ENCODE peak calls at places on chromosomes 16 and 17, in seven cellular contexts. One of them, this sample, is unnamed. For H3K4me1, the result is how much of the 10 kb centered on the place peaks cover.

GRCh38 chr17:5241861-5242671 is 7.4 kb upstream of the SCIMP start:
- DNase-seq in neural progenitor cell: no peak
- DNase-seq in SJSA1: no peak
- DNase-seq in heart right ventricle: no peak
- DNase-seq in hepatocyte: peak
- DNase-seq in upper lobe of left lung: no peak
- DNase-seq in CD8-positive, alpha-beta T cell: no peak
- DNase-seq in this sample: peak

GRCh38 chr16:83653785-83654184 is 154.0 kb upstream of the HSBP1 start:
- DNase-seq in CD8-positive, alpha-beta T cell: no peak
- DNase-seq in neural progenitor cell: no peak
- DNase-seq in SJSA1: no peak
- DNase-seq in heart right ventricle: no peak
- DNase-seq in hepatocyte: no peak
- DNase-seq in upper lobe of left lung: no peak
- DNase-seq in this sample: no peak

GRCh38 chr17:45042346-45043120 is 8.9 kb downstream of the DCAKD start:
- DNase-seq in hepatocyte: no peak
- DNase-seq in heart right ventricle: no peak
- DNase-seq in CD8-positive, alpha-beta T cell: no peak
- DNase-seq in neural progenitor cell: no peak
- DNase-seq in upper lobe of left lung: no peak
- DNase-seq in SJSA1: no peak
- DNase-seq in this sample: no peak

GRCh38 chr16:86346034-86346433 is 164.3 kb upstream of the FOXF1 start:
- DNase-seq in SJSA1: no peak
- DNase-seq in upper lobe of left lung: no peak
- DNase-seq in CD8-positive, alpha-beta T cell: no peak
- DNase-seq in heart right ventricle: no peak
- DNase-seq in hepatocyte: no peak
- DNase-seq in neural progenitor cell: no peak
- DNase-seq in this sample: no peak

GRCh38 chr17:35726609-35727460 is 4.6 kb upstream of the RASL10B start:
- DNase-seq in upper lobe of left lung: no peak
- DNase-seq in SJSA1: peak
- DNase-seq in hepatocyte: peak
- DNase-seq in CD8-positive, alpha-beta T cell: no peak
- DNase-seq in neural progenitor cell: no peak
- DNase-seq in heart right ventricle: peak
- DNase-seq in this sample: peak

GRCh38 chr17:28684963-28685362 is 23.0 kb downstream of the SUPT6H start:
- DNase-seq in SJSA1: no peak
- DNase-seq in neural progenitor cell: no peak
- DNase-seq in heart right ventricle: no peak
- DNase-seq in hepatocyte: peak
- DNase-seq in upper lobe of left lung: no peak
- DNase-seq in CD8-positive, alpha-beta T cell: no peak
- DNase-seq in this sample: peak

GRCh38 chr16:57667526-57668258 is 414 bp upstream of the ADGRG3 start:
- DNase-seq in CD8-positive, alpha-beta T cell: no peak
- DNase-seq in heart right ventricle: no peak
- DNase-seq in upper lobe of left lung: no peak
- DNase-seq in neural progenitor cell: no peak
- DNase-seq in SJSA1: no peak
- DNase-seq in hepatocyte: no peak
- DNase-seq in this sample: no peak

GRCh38 chr17:65984299-65984698 is 207.6 kb downstream of the CEP112 start:
- DNase-seq in SJSA1: no peak
- DNase-seq in neural progenitor cell: no peak
- DNase-seq in heart right ventricle: no peak
- DNase-seq in hepatocyte: no peak
- DNase-seq in CD8-positive, alpha-beta T cell: no peak
- DNase-seq in upper lobe of left lung: no peak
- DNase-seq in this sample: no peak

GRCh38 chr17:55691666-55692065 is 31.0 kb downstream of the TMEM100 start:
- DNase-seq in hepatocyte: no peak
- DNase-seq in CD8-positive, alpha-beta T cell: no peak
- DNase-seq in heart right ventricle: no peak
- DNase-seq in neural progenitor cell: no peak
- DNase-seq in upper lobe of left lung: no peak
- DNase-seq in SJSA1: no peak
- DNase-seq in this sample: no peak

GRCh38 chr17:49600949-49601348 is 25.3 kb downstream of the NXPH3 start:
- DNase-seq in SJSA1: no peak
- DNase-seq in CD8-positive, alpha-beta T cell: no peak
- DNase-seq in heart right ventricle: no peak
- DNase-seq in upper lobe of left lung: no peak
- DNase-seq in hepatocyte: no peak
- DNase-seq in neural progenitor cell: no peak
- DNase-seq in this sample: no peak

GRCh38 chr17:57099165-57099564 is 14.1 kb downstream of the AKAP1 start:
- DNase-seq in heart right ventricle: no peak
- DNase-seq in SJSA1: no peak
- DNase-seq in neural progenitor cell: no peak
- DNase-seq in hepatocyte: no peak
- DNase-seq in upper lobe of left lung: no peak
- DNase-seq in CD8-positive, alpha-beta T cell: no peak
- DNase-seq in this sample: peak

GRCh38 chr16:85652431-85653221 is 36.1 kb downstream of the GINS2 start:
- DNase-seq in neural progenitor cell: peak
- DNase-seq in upper lobe of left lung: peak
- DNase-seq in SJSA1: no peak
- DNase-seq in CD8-positive, alpha-beta T cell: no peak
- DNase-seq in heart right ventricle: no peak
- DNase-seq in hepatocyte: peak
- DNase-seq in this sample: peak

GRCh38 chr17:49402706-49403105 is 12.0 kb downstream of the PHB1 start:
- DNase-seq in neural progenitor cell: peak
- DNase-seq in CD8-positive, alpha-beta T cell: no peak
- DNase-seq in heart right ventricle: no peak
- DNase-seq in SJSA1: no peak
- DNase-seq in upper lobe of left lung: no peak
- DNase-seq in hepatocyte: no peak
- DNase-seq in this sample: no peak

GRCh38 chr16:14436410-14436955 is 193.6 kb downstream of the PARN start:
- DNase-seq in hepatocyte: no peak
- DNase-seq in SJSA1: peak
- DNase-seq in heart right ventricle: no peak
- DNase-seq in neural progenitor cell: no peak
- DNase-seq in CD8-positive, alpha-beta T cell: no peak
- DNase-seq in upper lobe of left lung: no peak
- DNase-seq in this sample: no peak

GRCh38 chr17:49201481-49201927 is 8.9 kb downstream of the GNGT2 start:
- DNase-seq in SJSA1: no peak
- DNase-seq in upper lobe of left lung: no peak
- DNase-seq in neural progenitor cell: no peak
- DNase-seq in hepatocyte: no peak
- DNase-seq in heart right ventricle: no peak
- DNase-seq in CD8-positive, alpha-beta T cell: no peak
- DNase-seq in this sample: no peak

GRCh38 chr17:17679748-17680147 is 1.5 kb upstream of the RAI1 start:
- DNase-seq in SJSA1: no peak
- DNase-seq in neural progenitor cell: no peak
- DNase-seq in hepatocyte: no peak
- DNase-seq in heart right ventricle: no peak
- DNase-seq in CD8-positive, alpha-beta T cell: no peak
- DNase-seq in upper lobe of left lung: no peak
- DNase-seq in this sample: no peak

GRCh38 chr16:73432794-73433455 is 385.0 kb upstream of the ZFHX3 start:
- DNase-seq in heart right ventricle: no peak
- DNase-seq in CD8-positive, alpha-beta T cell: no peak
- DNase-seq in SJSA1: no peak
- DNase-seq in neural progenitor cell: no peak
- DNase-seq in upper lobe of left lung: no peak
- DNase-seq in hepatocyte: no peak
- DNase-seq in this sample: no peak

GRCh38 chr17:81064746-81065475 is 30.0 kb downstream of the BAIAP2 start:
- DNase-seq in CD8-positive, alpha-beta T cell: no peak
- DNase-seq in upper lobe of left lung: peak
- DNase-seq in hepatocyte: peak
- DNase-seq in SJSA1: no peak
- DNase-seq in neural progenitor cell: peak
- DNase-seq in heart right ventricle: peak
- DNase-seq in this sample: no peak

GRCh38 chr17:75827291-75828050 is 16.7 kb downstream of the UNC13D start:
- DNase-seq in hepatocyte: peak
- DNase-seq in upper lobe of left lung: peak
- DNase-seq in SJSA1: peak
- DNase-seq in heart right ventricle: peak
- DNase-seq in neural progenitor cell: peak
- DNase-seq in CD8-positive, alpha-beta T cell: no peak
- DNase-seq in this sample: peak

GRCh38 chr17:652310-652709 is 62.3 kb downstream of the VPS53 start:
- DNase-seq in SJSA1: no peak
- DNase-seq in upper lobe of left lung: no peak
- DNase-seq in CD8-positive, alpha-beta T cell: no peak
- DNase-seq in heart right ventricle: peak
- DNase-seq in neural progenitor cell: no peak
- DNase-seq in hepatocyte: no peak
- DNase-seq in this sample: no peak

GRCh38 chr17:37118738-37119137 is 170.0 kb downstream of the AATF start:
- DNase-seq in CD8-positive, alpha-beta T cell: no peak
- DNase-seq in heart right ventricle: no peak
- DNase-seq in SJSA1: no peak
- DNase-seq in upper lobe of left lung: no peak
- DNase-seq in hepatocyte: no peak
- DNase-seq in neural progenitor cell: no peak
- DNase-seq in this sample: no peak

GRCh38 chr16:27851586-27851985 is 211.9 kb downstream of the GSG1L start:
- DNase-seq in upper lobe of left lung: no peak
- DNase-seq in neural progenitor cell: no peak
- DNase-seq in CD8-positive, alpha-beta T cell: no peak
- DNase-seq in heart right ventricle: no peak
- DNase-seq in SJSA1: no peak
- DNase-seq in hepatocyte: no peak
- DNase-seq in this sample: no peak

GRCh38 chr16:2143874-2144485 is 4.4 kb upstream of the RAB26 start:
- DNase-seq in heart right ventricle: no peak
- DNase-seq in CD8-positive, alpha-beta T cell: no peak
- DNase-seq in hepatocyte: peak
- DNase-seq in SJSA1: no peak
- DNase-seq in upper lobe of left lung: peak
- DNase-seq in neural progenitor cell: no peak
- DNase-seq in this sample: no peak
- H3K4me1 ChIP-seq in heart right ventricle: under half
- H3K4me1 ChIP-seq in CD8-positive, alpha-beta T cell: under half
- H3K4me1 ChIP-seq in hepatocyte: under half
- H3K4me1 ChIP-seq in SJSA1: under half
- H3K4me1 ChIP-seq in upper lobe of left lung: under half
- H3K4me1 ChIP-seq in neural progenitor cell: under half
- H3K4me1 ChIP-seq in this sample: under half

GRCh38 chr17:39219647-39220154 is 6.0 kb downstream of the STAC2 start:
- DNase-seq in upper lobe of left lung: no peak
- DNase-seq in SJSA1: no peak
- DNase-seq in heart right ventricle: no peak
- DNase-seq in CD8-positive, alpha-beta T cell: no peak
- DNase-seq in hepatocyte: no peak
- DNase-seq in neural progenitor cell: no peak
- DNase-seq in this sample: no peak

GRCh38 chr17:39223907-39224777 is 1.6 kb downstream of the STAC2 start:
- DNase-seq in heart right ventricle: no peak
- DNase-seq in SJSA1: no peak
- DNase-seq in hepatocyte: no peak
- DNase-seq in upper lobe of left lung: no peak
- DNase-seq in neural progenitor cell: no peak
- DNase-seq in CD8-positive, alpha-beta T cell: no peak
- DNase-seq in this sample: no peak

GRCh38 chr17:39221572-39221971 is 4.2 kb downstream of the STAC2 start:
- DNase-seq in heart right ventricle: no peak
- DNase-seq in neural progenitor cell: no peak
- DNase-seq in SJSA1: no peak
- DNase-seq in upper lobe of left lung: no peak
- DNase-seq in CD8-positive, alpha-beta T cell: no peak
- DNase-seq in hepatocyte: no peak
- DNase-seq in this sample: no peak

GRCh38 chr17:39222866-39223834 is 2.6 kb downstream of the STAC2 start:
- DNase-seq in SJSA1: no peak
- DNase-seq in upper lobe of left lung: no peak
- DNase-seq in heart right ventricle: no peak
- DNase-seq in hepatocyte: no peak
- DNase-seq in neural progenitor cell: no peak
- DNase-seq in CD8-positive, alpha-beta T cell: no peak
- DNase-seq in this sample: no peak

DNA sequence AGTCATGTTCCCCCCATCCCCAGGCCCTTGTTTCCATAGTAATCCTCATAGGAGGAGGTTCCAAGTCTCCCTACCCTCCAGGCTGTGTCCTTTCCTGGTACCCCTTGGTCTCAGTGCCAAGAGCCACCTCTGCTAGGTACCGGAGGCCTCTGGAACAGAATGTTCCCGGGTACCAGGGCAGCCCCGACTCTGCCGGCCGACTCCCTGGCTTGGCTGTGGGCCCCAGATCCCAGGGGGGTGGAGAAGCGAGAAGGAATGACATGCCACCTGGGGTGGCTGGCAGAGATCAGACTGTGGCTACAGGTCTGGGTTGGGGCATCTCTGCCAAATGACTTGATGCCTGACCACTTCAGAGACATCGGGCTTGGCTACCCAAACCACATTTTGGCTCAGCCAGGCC is 3.6 kb downstream of the STAC2 start:
- DNase-seq in heart right ventricle: no peak
- DNase-seq in CD8-positive, alpha-beta T cell: no peak
- DNase-seq in hepatocyte: no peak
- DNase-seq in neural progenitor cell: no peak
- DNase-seq in upper lobe of left lung: no peak
- DNase-seq in SJSA1: no peak
- DNase-seq in this sample: no peak
- H3K27ac ChIP-seq in heart right ventricle: no peak
- H3K27ac ChIP-seq in CD8-positive, alpha-beta T cell: no peak
- H3K27ac ChIP-seq in hepatocyte: no peak
- H3K27ac ChIP-seq in neural progenitor cell: no peak
- H3K27ac ChIP-seq in upper lobe of left lung: no peak
- H3K27ac ChIP-seq in SJSA1: no peak
- H3K27ac ChIP-seq in this sample: no peak

DNA sequence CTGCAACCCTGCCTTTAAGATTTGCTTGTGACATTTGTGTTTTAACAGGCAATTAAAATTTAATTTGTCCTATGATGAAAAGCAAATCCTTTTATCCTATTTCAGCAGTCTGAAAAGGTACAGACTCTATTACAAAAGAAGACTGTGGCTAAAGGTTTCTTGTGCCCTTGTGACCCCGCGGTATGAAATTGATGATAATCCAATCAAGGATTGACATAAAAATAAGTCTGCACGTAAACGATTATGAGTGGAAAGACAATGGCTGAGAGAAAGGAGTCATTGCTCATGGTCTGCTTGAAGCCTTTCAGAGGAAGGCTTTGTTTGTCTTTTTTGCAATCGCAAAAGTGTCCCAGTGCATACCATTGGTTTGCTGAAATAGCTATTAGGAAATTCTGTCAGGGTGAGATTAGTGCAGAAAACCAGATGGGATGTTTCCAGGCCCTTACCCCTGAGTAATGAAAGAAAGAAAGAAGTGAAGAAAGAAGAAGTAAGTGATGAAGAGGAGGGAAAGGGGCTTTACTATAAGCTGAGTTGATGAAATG is 867.8 kb upstream of the CDH8 start:
- DNase-seq in hepatocyte: no peak
- DNase-seq in CD8-positive, alpha-beta T cell: no peak
- DNase-seq in neural progenitor cell: no peak
- DNase-seq in SJSA1: no peak
- DNase-seq in upper lobe of left lung: no peak
- DNase-seq in heart right ventricle: no peak
- DNase-seq in this sample: no peak
- H3K4me3 ChIP-seq in hepatocyte: no peak
- H3K4me3 ChIP-seq in CD8-positive, alpha-beta T cell: no peak
- H3K4me3 ChIP-seq in neural progenitor cell: no peak
- H3K4me3 ChIP-seq in SJSA1: no peak
- H3K4me3 ChIP-seq in upper lobe of left lung: no peak
- H3K4me3 ChIP-seq in heart right ventricle: no peak
- H3K4me3 ChIP-seq in this sample: no peak

GRCh38 chr17:39696731-39697130 is 3.1 kb upstream of the ERBB2 start:
- DNase-seq in hepatocyte: no peak
- DNase-seq in heart right ventricle: no peak
- DNase-seq in upper lobe of left lung: no peak
- DNase-seq in SJSA1: no peak
- DNase-seq in neural progenitor cell: no peak
- DNase-seq in CD8-positive, alpha-beta T cell: no peak
- DNase-seq in this sample: no peak
- H3K4me1 ChIP-seq in hepatocyte: under half
- H3K4me1 ChIP-seq in heart right ventricle: under half
- H3K4me1 ChIP-seq in upper lobe of left lung: under half
- H3K4me1 ChIP-seq in SJSA1: under half
- H3K4me1 ChIP-seq in neural progenitor cell: under half
- H3K4me1 ChIP-seq in CD8-positive, alpha-beta T cell: under half
- H3K4me1 ChIP-seq in this sample: under half